ENCODE peak calls at places on chromosomes 13 and 19, in six cellular contexts. X, U, R, W, C and Y are unnamed samples.

GRCh38 chr13:74258951-74259350 is 124.7 kb upstream of the KLF12 start:
- DNase-seq in R (no peak), C (no peak), W (no peak), X (no peak), U (peak), Y (no peak)

GRCh38 chr19:15936950-15937349 is 2.6 kb upstream of the CYP4F11 start:
- DNase-seq in U (no peak), R (no peak), C (no peak), W (no peak), X (no peak), Y (no peak)

GRCh38 chr13:33101835-33102234 is 85.6 kb downstream of the KL start:
- DNase-seq in R (no peak), W (no peak), X (no peak), U (no peak), C (no peak), Y (no peak)

GRCh38 chr19:48858984-48859710 is 9.3 kb downstream of the PLEKHA4 start:
- DNase-seq in R (no peak), C (peak), X (peak), W (peak), U (no peak), Y (no peak)

GRCh38 chr13:20399515-20399914 is 126.1 kb downstream of the CRYL1 start:
- DNase-seq in R (no peak), W (no peak), C (peak), X (no peak), U (no peak), Y (no peak)

GRCh38 chr13:89959074-89959473 is 1388.4 kb upstream of the MIR17HG start:
- DNase-seq in R (no peak), W (no peak), X (no peak), C (no peak), U (no peak), Y (no peak)

GRCh38 chr13:34432234-34432633 is 509.8 kb upstream of the NBEA start:
- DNase-seq in X (no peak), W (no peak), R (no peak), C (no peak), U (no peak), Y (no peak)

GRCh38 chr19:49512970-49513745 is 697 bp downstream of the FCGRT start:
- DNase-seq in U (no peak), W (no peak), C (peak), R (no peak), X (peak), Y (no peak)

GRCh38 chr13:33328691-33329090 is 43.1 kb upstream of the STARD13 start:
- DNase-seq in X (no peak), R (no peak), C (no peak), U (no peak), W (no peak), Y (no peak)

GRCh38 chr19:19997656-19998268 is 41.5 kb downstream of the ZNF682 start:
- DNase-seq in R (no peak), W (peak), C (peak), X (peak), U (no peak), Y (no peak)

GRCh38 chr13:76887070-76887563 is 912 bp upstream of the KCTD12 start:
- DNase-seq in U (peak), W (peak), C (no peak), R (no peak), X (peak), Y (no peak)

GRCh38 chr19:18507727-18508440 is 14.0 kb downstream of the ELL start:
- DNase-seq in U (no peak), W (peak), X (no peak), R (no peak), C (no peak), Y (no peak)

GRCh38 chr13:26785845-26786630 is 25.5 kb upstream of the GPR12 start:
- DNase-seq in U (peak), X (peak), C (peak), W (no peak), R (no peak), Y (no peak)

GRCh38 chr19:11091343-11092153 is 2.3 kb downstream of the LDLR start:
- DNase-seq in U (peak), X (peak), R (peak), C (peak), W (peak), Y (peak)